ENCODE peak calls at places on chromosomes 2 and 18, in seven cellular contexts. U, C, R, T, D, A and N are unnamed samples.

GRCh38 chr2:65622499-65622898 is 190.1 kb upstream of the SPRED2 start:
- DNase-seq in T (no peak), U (no peak), A (no peak), C (no peak), R (no peak), D (no peak), N (no peak)

GRCh38 chr2:10977003-10977402 is 65.3 kb downstream of the KCNF1 start:
- DNase-seq in R (no peak), A (no peak), D (no peak), T (no peak), U (no peak), C (no peak), N (no peak)

GRCh38 chr2:40033781-40034180 is 254.7 kb upstream of the THUMPD2 start:
- DNase-seq in U (no peak), C (no peak), D (no peak), T (no peak), A (no peak), R (no peak), N (no peak)

GRCh38 chr2:119366161-119366648 is 429 bp downstream of the C2orf76 start:
- DNase-seq in R (no peak), T (peak), U (no peak), D (no peak), C (no peak), A (no peak), N (no peak)

GRCh38 chr2:9805435-9806297 is 37.6 kb upstream of the TAF1B start:
- DNase-seq in R (no peak), A (no peak), U (peak), C (no peak), D (no peak), T (peak), N (no peak)

GRCh38 chr2:158172719-158173118 is 71.0 kb downstream of the UPP2 start:
- DNase-seq in U (no peak), D (no peak), R (no peak), A (no peak), C (no peak), T (no peak), N (no peak)

GRCh38 chr2:30201990-30202389 is 29.3 kb upstream of the LBH start:
- DNase-seq in C (no peak), U (no peak), R (peak), A (no peak), T (no peak), D (no peak), N (no peak)

GRCh38 chr2:11275910-11276309 is 68.5 kb downstream of the ROCK2 start:
- DNase-seq in A (no peak), T (no peak), C (no peak), D (no peak), R (no peak), U (no peak), N (no peak)

GRCh38 chr2:126507425-126507867 is 148.5 kb upstream of the GYPC start:
- DNase-seq in A (no peak), D (no peak), T (no peak), U (no peak), C (no peak), R (no peak), N (no peak)

GRCh38 chr2:10835052-10835970 is 22.7 kb upstream of the PDIA6 start:
- DNase-seq in U (peak), R (peak), C (peak), D (peak), A (peak), T (peak), N (peak)

GRCh38 chr2:20536619-20537422 is 89.9 kb downstream of the RHOB start:
- DNase-seq in T (peak), D (no peak), R (no peak), U (peak), A (no peak), C (no peak), N (peak)

GRCh38 chr2:126543081-126543480 is 112.9 kb upstream of the GYPC start:
- DNase-seq in D (no peak), R (no peak), C (no peak), U (no peak), A (no peak), T (no peak), N (no peak)

GRCh38 chr2:126863336-126864015 is 35.2 kb upstream of the TEX51 start:
- DNase-seq in R (no peak), D (peak), U (no peak), C (no peak), T (no peak), A (no peak), N (no peak)

GRCh38 chr18:79400591-79401381 is 5.1 kb downstream of the NFATC1 start:
- DNase-seq in U (no peak), A (no peak), C (peak), T (no peak), R (peak), D (no peak), N (peak)

GRCh38 chr2:166240387-166241313 is 112.8 kb upstream of the SCN1A start:
- DNase-seq in C (no peak), R (no peak), T (peak), D (no peak), U (no peak), A (peak), N (no peak)
- H3K27ac ChIP-seq in C (no peak), R (no peak), T (no peak), D (no peak), U (no peak), A (peak), N (no peak)

DNA sequence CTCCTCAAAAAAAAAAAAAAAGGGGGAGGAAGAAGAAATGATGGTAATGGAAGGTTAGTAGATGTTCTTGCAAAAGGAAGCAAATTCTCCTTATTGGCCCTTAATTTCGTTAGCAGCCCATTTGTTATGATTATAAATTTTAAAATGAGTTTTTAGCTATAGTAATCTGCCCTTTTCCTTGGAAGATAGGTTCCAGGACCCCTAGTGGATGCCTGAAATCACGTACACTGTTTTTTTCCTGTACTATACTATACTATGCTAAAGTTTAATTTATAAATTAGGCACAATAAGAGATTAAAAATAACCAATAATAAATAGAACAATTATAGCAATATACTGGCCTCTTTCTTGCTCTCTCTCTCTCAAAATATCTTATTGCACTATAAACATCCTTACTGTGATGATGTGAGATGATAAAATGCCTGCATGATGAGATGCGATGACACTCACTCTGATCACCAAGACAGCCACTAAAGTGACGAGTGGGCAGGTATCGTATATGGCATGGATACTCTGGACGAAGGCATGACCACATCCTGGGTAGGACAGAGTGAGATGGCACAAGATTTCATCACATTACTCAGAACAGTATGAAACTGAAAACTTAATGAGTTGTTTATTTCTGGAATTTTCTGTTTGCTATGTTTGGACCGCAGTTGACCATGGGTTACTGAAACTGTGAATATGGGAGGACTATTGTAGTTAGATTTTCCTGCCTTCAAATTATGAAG is 87.2 kb downstream of the KCTD18 start:
- DNase-seq in T (no peak), U (no peak), C (no peak), R (no peak), A (no peak), D (no peak), N (no peak)
- TF ChIP-seq CTCF in T (no peak), U (peak), C (no peak), R (no peak), A (no peak), D (no peak), N (no peak)

GRCh38 chr18:50138181-50139064 is 56.5 kb downstream of the MYO5B start:
- DNase-seq in T (no peak), R (no peak), A (peak), C (no peak), D (no peak), U (no peak), N (no peak)

GRCh38 chr18:50144535-50144934 is 50.4 kb downstream of the MYO5B start:
- DNase-seq in C (no peak), U (no peak), D (no peak), R (no peak), T (no peak), A (no peak), N (no peak)

GRCh38 chr18:50143295-50143694 is 51.7 kb downstream of the MYO5B start:
- DNase-seq in D (no peak), A (no peak), U (peak), R (no peak), T (no peak), C (no peak), N (no peak)

GRCh38 chr18:50142441-50143120 is 52.4 kb downstream of the MYO5B start:
- DNase-seq in A (peak), C (no peak), R (no peak), D (no peak), T (no peak), U (no peak), N (no peak)

GRCh38 chr18:50143891-50144290 is 51.1 kb downstream of the MYO5B start:
- DNase-seq in C (no peak), R (no peak), U (no peak), T (peak), D (no peak), A (peak), N (no peak)
- H3K27ac ChIP-seq in C (no peak), R (no peak), U (no peak), T (no peak), D (no peak), A (peak), N (no peak)

GRCh38 chr2:240873098-240873788 is 4.6 kb downstream of the AGXT start:
- DNase-seq in C (peak), U (no peak), T (no peak), R (no peak), A (no peak), D (no peak), N (no peak)

GRCh38 chr2:240872317-240873097 is 3.9 kb downstream of the AGXT start:
- DNase-seq in U (no peak), T (no peak), A (no peak), C (peak), R (no peak), D (no peak), N (no peak)

GRCh38 chr2:240874715-240875227 is 6.1 kb downstream of the AGXT start:
- DNase-seq in U (no peak), T (no peak), D (no peak), C (peak), A (no peak), R (no peak), N (no peak)

GRCh38 chr2:240875228-240876034 is 6.8 kb downstream of the AGXT start:
- DNase-seq in D (no peak), T (no peak), U (no peak), C (no peak), A (no peak), R (no peak), N (no peak)

DNA sequence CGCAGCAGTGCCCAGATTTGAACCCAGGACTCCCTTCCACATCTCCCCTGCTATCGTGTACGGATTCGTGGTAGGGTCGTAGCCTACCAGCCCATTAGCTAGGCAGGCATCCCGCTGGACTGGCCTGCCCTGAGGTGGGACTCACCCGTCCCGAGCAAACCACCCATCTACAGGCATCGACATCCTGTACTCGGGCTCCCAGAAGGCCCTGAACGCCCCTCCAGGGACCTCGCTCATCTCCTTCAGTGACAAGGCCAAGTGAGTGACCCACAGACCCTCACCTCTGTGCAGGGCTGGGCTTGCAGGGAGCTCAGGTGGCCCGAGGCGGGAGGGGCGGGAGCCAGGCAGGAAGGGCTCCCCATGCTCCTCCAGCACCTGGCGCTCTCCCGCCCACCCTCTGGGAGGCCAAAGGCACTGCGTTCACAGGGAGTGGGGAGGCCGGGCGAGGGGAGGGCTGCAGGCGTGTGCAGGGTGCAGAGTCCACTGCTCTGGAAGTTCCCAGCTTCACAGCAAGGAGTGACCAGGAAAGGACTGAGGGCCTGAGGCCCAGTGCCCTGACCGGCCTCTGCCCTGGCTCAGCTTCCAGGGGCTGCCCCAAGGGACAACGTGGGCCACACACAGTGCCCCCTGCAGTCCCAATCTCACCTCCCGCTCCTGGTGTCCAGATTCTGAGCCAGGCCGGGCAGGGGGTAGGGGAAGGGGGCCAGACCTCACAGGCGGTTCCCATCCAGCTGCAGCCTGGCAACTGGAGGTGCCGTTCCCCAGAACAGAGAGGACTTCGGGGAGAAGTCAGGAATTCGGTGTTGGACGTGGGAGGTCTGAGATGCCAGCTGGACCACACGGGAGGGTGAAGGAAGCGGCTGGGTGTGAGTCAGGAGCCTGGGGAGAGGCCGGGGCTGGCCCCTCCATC is 5.4 kb downstream of the AGXT start:
- DNase-seq in C (peak), T (no peak), U (no peak), D (no peak), R (no peak), A (no peak), N (no peak)
- TF ChIP-seq CTCF in C (no peak), T (no peak), U (peak), D (no peak), R (no peak), A (no peak), N (no peak)

GRCh38 chr2:102062802-102063201 is 71.0 kb downstream of the IL1R2 start:
- DNase-seq in A (no peak), U (no peak), C (no peak), R (no peak), D (no peak), T (no peak), N (no peak)
- H3K27ac ChIP-seq in A (no peak), U (no peak), C (peak), R (peak), D (no peak), T (peak), N (no peak)

DNA sequence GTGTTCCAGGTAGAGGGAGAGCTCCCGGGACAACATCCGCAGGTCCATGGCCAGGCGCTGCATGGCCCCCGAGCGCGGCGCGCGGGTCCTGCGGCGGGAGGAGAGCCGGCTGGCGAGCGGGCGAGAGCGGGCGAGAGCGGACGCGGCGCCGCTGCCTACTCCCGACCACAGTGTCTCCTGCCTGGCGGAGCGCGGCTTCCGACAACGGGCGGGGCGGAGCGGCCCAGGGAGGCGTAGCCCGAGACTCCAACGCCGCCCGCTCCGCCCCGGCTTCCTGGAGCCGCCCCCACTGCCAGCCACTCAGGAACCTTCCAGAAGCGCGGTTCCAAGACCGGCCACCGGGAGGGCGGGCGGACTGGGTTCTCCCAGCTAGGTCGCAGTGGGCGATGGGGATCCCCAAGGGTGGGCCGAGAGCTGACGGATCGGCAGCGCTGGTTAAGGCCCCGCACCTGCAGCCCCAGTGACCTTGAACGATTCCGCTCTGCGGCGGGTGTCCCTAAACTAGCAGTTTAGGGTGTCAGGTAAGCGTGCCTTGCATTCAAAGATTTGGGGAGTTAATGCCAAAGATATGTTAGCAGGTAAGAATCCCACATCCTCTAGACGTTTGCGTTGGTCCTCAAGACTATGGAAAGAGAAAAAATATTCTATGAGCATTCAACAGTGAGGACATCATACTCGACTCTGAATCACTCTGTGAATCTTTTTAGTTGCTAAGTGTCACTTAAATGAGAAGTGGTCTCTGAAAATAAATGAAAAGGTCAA is at the start of gene ABHD3:
- DNase-seq in R (peak), A (peak), U (peak), D (peak), T (peak), C (peak), N (peak)
- TF ChIP-seq CTCF in R (peak), A (no peak), U (peak), D (peak), T (peak), C (peak), N (peak)